ENCODE peak calls at places on chromosomes 6 and 20, in nine cellular contexts. G, N, H, W, L, U, F, X and I are unnamed samples. For H3K4me1, the result is how much of the 10 kb centered on the place peaks cover.

GRCh38 chr6:48111143-48111506 is at the start of gene PTCHD4:
- DNase-seq in F (no peak), H (no peak), L (no peak), W (no peak), U (no peak), G (no peak), X (peak), N (no peak), I (no peak)

GRCh38 chr20:36271639-36272546 is 34.2 kb upstream of the DLGAP4 start:
- DNase-seq in X (no peak), W (no peak), H (no peak), N (no peak), U (no peak), G (no peak), F (no peak), L (no peak), I (no peak)

GRCh38 chr6:127119361-127120108 is 1.1 kb downstream of the RSPO3 start:
- DNase-seq in G (peak), U (no peak), F (peak), X (peak), W (no peak), L (no peak), N (peak), H (peak), I (no peak)

GRCh38 chr6:63677282-63677681 is 41.7 kb downstream of the PHF3 start:
- DNase-seq in W (no peak), G (no peak), H (no peak), X (no peak), N (no peak), U (no peak), L (no peak), F (no peak), I (no peak)

GRCh38 chr6:15399651-15400470 is 154.0 kb downstream of the JARID2 start:
- DNase-seq in G (peak), F (peak), W (peak), X (no peak), U (peak), H (peak), N (peak), L (no peak), I (no peak)

GRCh38 chr6:134138226-134138975 is 86.0 kb upstream of the SLC2A12 start:
- DNase-seq in N (no peak), F (no peak), H (no peak), U (no peak), G (no peak), L (no peak), X (no peak), W (no peak), I (no peak)

GRCh38 chr6:105501945-105502344 is 99.1 kb upstream of the PREP start:
- DNase-seq in L (no peak), N (no peak), W (no peak), X (no peak), F (no peak), G (no peak), H (no peak), U (no peak), I (no peak)

GRCh38 chr6:99289701-99290100 is 59.8 kb downstream of the FAXC start:
- DNase-seq in U (no peak), G (no peak), F (no peak), W (no peak), N (no peak), X (no peak), L (no peak), H (no peak), I (no peak)

GRCh38 chr6:5997420-5998093 is 9.2 kb downstream of the NRN1 start:
- DNase-seq in X (peak), U (no peak), W (no peak), F (no peak), L (no peak), G (no peak), H (peak), N (no peak), I (no peak)

DNA sequence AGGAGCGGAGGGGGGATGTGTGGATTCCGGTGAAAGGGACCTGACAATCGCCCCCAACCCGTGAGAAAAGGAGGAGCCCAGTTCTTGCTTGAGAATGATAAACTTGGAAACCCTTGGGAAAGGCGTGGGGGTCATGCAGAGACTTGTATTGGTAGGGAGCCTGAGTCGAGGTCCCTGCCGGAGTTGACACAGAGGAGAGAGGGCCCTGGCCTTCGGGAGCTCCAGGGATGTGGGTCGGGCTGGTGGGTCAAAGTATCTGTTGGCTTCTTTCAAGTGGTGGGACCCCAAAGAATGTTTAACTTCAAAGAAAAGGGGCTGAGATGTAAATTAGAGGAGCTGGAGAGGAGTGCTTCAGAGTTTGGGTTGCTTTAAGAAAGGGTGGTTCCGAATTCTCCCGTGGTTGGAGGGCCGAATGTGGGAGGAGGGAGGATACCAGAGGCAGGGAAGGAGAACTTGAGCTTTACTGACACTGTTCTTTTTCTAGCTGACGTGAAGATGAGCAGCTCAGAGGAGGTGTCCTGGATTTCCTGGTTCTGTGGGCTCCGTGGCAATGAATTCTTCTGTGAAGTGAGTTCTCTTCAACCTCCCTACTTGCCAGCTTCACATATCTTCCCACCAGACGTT is 569 bp downstream of the CSNK2B start:
- DNase-seq in W (no peak), G (no peak), N (no peak), X (no peak), L (no peak), F (no peak), U (no peak), H (no peak), I (no peak)
- H3K27ac ChIP-seq in W (peak), G (peak), N (peak), X (no peak), L (peak), F (peak), U (peak), H (peak), I (peak)

GRCh38 chr20:43961541-43962471 is 47.2 kb downstream of the TOX2 start:
- DNase-seq in L (no peak), W (no peak), F (no peak), G (no peak), U (no peak), H (no peak), N (no peak), X (peak), I (no peak)
- H3K4me1 ChIP-seq in L (half or more), W (under half), F (under half), G (under half), U (under half), H (under half), N (under half), X (under half), I (half or more)

GRCh38 chr20:10466855-10467254 is 31.8 kb downstream of the SLX4IP start:
- DNase-seq in G (no peak), X (peak), H (no peak), L (no peak), N (no peak), U (no peak), F (no peak), W (no peak), I (no peak)
- H3K27ac ChIP-seq in G (no peak), X (peak), H (no peak), L (no peak), N (peak), U (no peak), F (no peak), W (no peak), I (no peak)

GRCh38 chr6:613981-614380 is 42.9 kb downstream of the HUS1B start:
- DNase-seq in G (no peak), U (no peak), F (no peak), N (no peak), L (no peak), X (no peak), H (no peak), W (no peak), I (no peak)

GRCh38 chr6:606829-607379 is 50.0 kb downstream of the HUS1B start:
- DNase-seq in N (no peak), L (no peak), F (no peak), H (no peak), W (no peak), G (no peak), U (no peak), X (no peak), I (no peak)

GRCh38 chr6:609905-610304 is 47.0 kb downstream of the HUS1B start:
- DNase-seq in F (no peak), W (no peak), H (no peak), X (no peak), U (no peak), N (no peak), G (no peak), L (no peak), I (no peak)

GRCh38 chr6:610882-611281 is 46.0 kb downstream of the HUS1B start:
- DNase-seq in F (no peak), W (no peak), N (no peak), U (no peak), H (no peak), X (no peak), G (no peak), L (no peak), I (no peak)
- H3K4me1 ChIP-seq in F (under half), W (under half), N (under half), U (under half), H (under half), X (under half), G (under half), L (under half), I (under half)